ENCODE peak calls at places on chromosomes 13 and 19, in four cellular contexts. Q is ACHN, D is T-helper 2 cell, O is NCI-H345. A is an unnamed sample.

GRCh38 chr19:36460046-36460445 is 29.3 kb downstream of the ZNF566 start:
- DNase-seq in Q (no peak), D (no peak), O (no peak), A (no peak)

GRCh38 chr13:105069106-105069505 is 1466.4 kb downstream of the EFNB2 start:
- DNase-seq in Q (no peak), D (no peak), O (no peak), A (no peak)

GRCh38 chr13:74103196-74103595 is 31.0 kb downstream of the KLF12 start:
- DNase-seq in Q (no peak), D (no peak), O (no peak), A (no peak)

GRCh38 chr19:33159149-33159548 is 27.2 kb downstream of the WDR88 start:
- DNase-seq in Q (no peak), D (no peak), O (no peak), A (no peak)

GRCh38 chr19:33883869-33884519 is 87.3 kb downstream of the KCTD15 start:
- DNase-seq in Q (no peak), D (no peak), O (no peak), A (no peak)

GRCh38 chr13:40457844-40458243 is 208.6 kb downstream of the FOXO1 start:
- DNase-seq in Q (no peak), D (no peak), O (no peak), A (no peak)

GRCh38 chr13:36879218-36879938 is 40.7 kb downstream of the SMAD9 start:
- DNase-seq in Q (no peak), D (no peak), O (peak; percentile 39), A (no peak)

GRCh38 chr13:52903320-52903719 is 54.9 kb upstream of the PCDH8 start:
- DNase-seq in Q (no peak), D (no peak), O (no peak), A (no peak)

GRCh38 chr13:93740334-93740733 is 513.7 kb downstream of the GPC6 start:
- DNase-seq in Q (no peak), D (no peak), O (no peak), A (no peak)

GRCh38 chr19:38270587-38271167 is 6.3 kb downstream of the SPINT2 start:
- DNase-seq in Q (peak; percentile 30), D (no peak), O (no peak), A (no peak)

GRCh38 chr13:102774210-102774560 is 599 bp upstream of the TEX30 start:
- DNase-seq in Q (no peak), D (no peak), O (no peak), A (peak; percentile 3)

GRCh38 chr19:13623686-13624405 is 117.6 kb upstream of the CACNA1A start:
- DNase-seq in Q (no peak), D (no peak), O (peak; percentile 57), A (no peak)

GRCh38 chr13:30135868-30136267 is 171.5 kb downstream of the KATNAL1 start:
- DNase-seq in Q (no peak), D (no peak), O (no peak), A (no peak)

GRCh38 chr13:90430127-90430526 is 917.4 kb upstream of the MIR17HG start:
- DNase-seq in Q (no peak), D (no peak), O (no peak), A (no peak)

GRCh38 chr19:3336680-3337523 is 29.5 kb upstream of the NFIC start:
- DNase-seq in Q (peak; percentile 91), D (no peak), O (peak; percentile 62), A (no peak)

GRCh38 chr19:13507053-13507611 is 853 bp upstream of the CACNA1A start:
- DNase-seq in Q (peak; percentile 13), D (no peak), O (no peak), A (no peak)

GRCh38 chr19:16876904-16877361 is 11.9 kb upstream of the F2RL3 start:
- DNase-seq in Q (no peak), D (no peak), O (no peak), A (no peak)

GRCh38 chr19:33071887-33072286 is 7.2 kb upstream of the RHPN2 start:
- DNase-seq in Q (no peak), D (no peak), O (no peak), A (no peak)

GRCh38 chr13:93450761-93451160 is 224.2 kb downstream of the GPC6 start:
- DNase-seq in Q (no peak), D (no peak), O (no peak), A (no peak)

GRCh38 chr19:40277356-40277755 is 7.8 kb downstream of the AKT2 start:
- DNase-seq in Q (no peak), D (no peak), O (no peak), A (no peak)

GRCh38 chr19:41994994-41995958 is 1.2 kb upstream of the ATP1A3 start:
- DNase-seq in Q (no peak), D (no peak), O (no peak), A (no peak)

GRCh38 chr19:55172741-55173140 is 6.3 kb upstream of the DNAAF3 start:
- DNase-seq in Q (peak; percentile 66), D (no peak), O (no peak), A (no peak)

GRCh38 chr19:5952193-5953033 is 25.5 kb downstream of the RANBP3 start:
- DNase-seq in Q (no peak), D (no peak), O (peak; percentile 39), A (no peak)

GRCh38 chr19:15177269-15178116 is 23.3 kb downstream of the NOTCH3 start:
- DNase-seq in Q (peak; percentile 65), D (peak; percentile 78), O (peak; percentile 61), A (peak; percentile 78)

GRCh38 chr13:113078895-113079720 is 26.5 kb upstream of the F7 start:
- DNase-seq in Q (no peak), D (no peak), O (no peak), A (no peak)

GRCh38 chr19:6890938-6891337 is 3.6 kb downstream of the ADGRE1 start:
- DNase-seq in Q (no peak), D (peak; percentile 36), O (no peak), A (no peak)

GRCh38 chr13:77298403-77298802 is 28.5 kb downstream of the MYCBP2 start:
- DNase-seq in Q (no peak), D (no peak), O (no peak), A (no peak)

GRCh38 chr13:112753868-112754267 is 64.0 kb downstream of the ATP11A start:
- DNase-seq in Q (no peak), D (no peak), O (no peak), A (no peak)

GRCh38 chr13:28059214-28059613 is 41.2 kb downstream of the FLT3 start:
- DNase-seq in Q (peak; percentile 44), D (peak; percentile 10), O (no peak), A (peak; percentile 17)

GRCh38 chr13:20579193-20579592 is 12.2 kb downstream of the IFT88 start:
- DNase-seq in Q (no peak), D (no peak), O (no peak), A (no peak)

GRCh38 chr19:13243971-13244370 is 93.8 kb downstream of the IER2 start:
- DNase-seq in Q (no peak), D (no peak), O (no peak), A (no peak)

GRCh38 chr19:2533072-2533425 is 57.1 kb downstream of the GADD45B start:
- DNase-seq in Q (no peak), D (no peak), O (no peak), A (no peak)

GRCh38 chr13:49113526-49114286 is 106.4 kb upstream of the MLNR start:
- DNase-seq in Q (peak; percentile 50), D (no peak), O (no peak), A (no peak)

GRCh38 chr13:27117158-27117557 is 54.5 kb downstream of the USP12 start:
- DNase-seq in Q (no peak), D (no peak), O (no peak), A (no peak)

GRCh38 chr19:327291-328024 is 17.1 kb downstream of the MIER2 start:
- DNase-seq in Q (no peak), D (no peak), O (no peak), A (no peak)

GRCh38 chr19:7699422-7700127 is 2.4 kb downstream of the FCER2 start:
- DNase-seq in Q (no peak), D (no peak), O (no peak), A (no peak)

GRCh38 chr19:14091086-14091884 is 734 bp upstream of the SAMD1 start:
- DNase-seq in Q (peak; percentile 58), D (peak; percentile 49), O (peak; percentile 42), A (peak; percentile 42)

GRCh38 chr13:26041476-26041875 is 10.3 kb downstream of the SHISA2 start:
- DNase-seq in Q (no peak), D (no peak), O (no peak), A (no peak)

GRCh38 chr19:18879579-18880373 is 16.2 kb downstream of the CERS1 start:
- DNase-seq in Q (no peak), D (no peak), O (no peak), A (no peak)

A was measured in effector CD4-positive, alpha-beta T cell.